ENCODE peak calls at places on chromosomes 4 and X, in six cellular contexts. M, Y, C, I, G and E are unnamed samples. For H4K20me1, the result is how much of the 10 kb centered on the place peaks cover.

GRCh38 chr4:53361451-53361850 is 4.4 kb downstream of the SCFD2 start:
- DNase-seq in M (no peak), G (peak), Y (no peak), C (peak), I (no peak), E (peak)

GRCh38 chr4:156766846-156767245 is 204.8 kb downstream of the PDGFC start:
- DNase-seq in Y (no peak), M (no peak), G (peak), C (peak), I (no peak), E (no peak)

GRCh38 chrX:21933077-21933476 is 7.4 kb upstream of the SMS start:
- DNase-seq in I (peak), G (no peak), C (no peak), Y (no peak), M (no peak), E (no peak)

GRCh38 chr4:56217383-56217890 is 169.9 kb downstream of the AASDH start:
- DNase-seq in G (no peak), C (no peak), Y (no peak), M (no peak), I (no peak), E (no peak)

GRCh38 chr4:2494992-2495391 is 26.1 kb downstream of the RNF4 start:
- DNase-seq in M (no peak), C (no peak), I (no peak), Y (peak), G (no peak), E (no peak)

GRCh38 chr4:38204317-38205060 is 244.3 kb downstream of the PTTG2 start:
- DNase-seq in C (no peak), I (no peak), G (no peak), M (no peak), Y (no peak), E (peak)

GRCh38 chr4:109910261-109910660 is 2.4 kb upstream of the EGF start:
- DNase-seq in G (no peak), M (no peak), C (no peak), Y (no peak), I (no peak), E (no peak)

GRCh38 chr4:25174674-25175073 is 14.4 kb upstream of the SEPSECS start:
- DNase-seq in C (peak), G (peak), M (peak), Y (no peak), I (peak), E (peak)

GRCh38 chr4:76637704-76638361 is 202.8 kb downstream of the SHROOM3 start:
- DNase-seq in G (peak), C (peak), I (no peak), Y (peak), M (peak), E (peak)

GRCh38 chr4:164229255-164229654 is 524.7 kb upstream of the SMIM31 start:
- DNase-seq in I (no peak), C (no peak), Y (no peak), M (no peak), G (no peak), E (no peak)

GRCh38 chrX:133523094-133523493 is 107.8 kb upstream of the GPC4 start:
- DNase-seq in Y (peak), C (no peak), M (no peak), I (no peak), G (peak), E (peak)

GRCh38 chrX:154360155-154360713 is 14.2 kb downstream of the FLNA start:
- DNase-seq in I (no peak), M (no peak), Y (no peak), C (no peak), G (no peak), E (no peak)

GRCh38 chrX:154357205-154357604 is 17.2 kb downstream of the FLNA start:
- DNase-seq in C (no peak), Y (no peak), G (no peak), M (peak), I (no peak), E (no peak)

GRCh38 chrX:154358011-154358410 is 16.4 kb downstream of the FLNA start:
- DNase-seq in M (no peak), C (no peak), Y (no peak), G (no peak), I (no peak), E (no peak)

GRCh38 chrX:154359362-154360154 is 14.9 kb downstream of the FLNA start:
- DNase-seq in M (no peak), C (no peak), G (no peak), I (no peak), Y (no peak), E (no peak)

DNA sequence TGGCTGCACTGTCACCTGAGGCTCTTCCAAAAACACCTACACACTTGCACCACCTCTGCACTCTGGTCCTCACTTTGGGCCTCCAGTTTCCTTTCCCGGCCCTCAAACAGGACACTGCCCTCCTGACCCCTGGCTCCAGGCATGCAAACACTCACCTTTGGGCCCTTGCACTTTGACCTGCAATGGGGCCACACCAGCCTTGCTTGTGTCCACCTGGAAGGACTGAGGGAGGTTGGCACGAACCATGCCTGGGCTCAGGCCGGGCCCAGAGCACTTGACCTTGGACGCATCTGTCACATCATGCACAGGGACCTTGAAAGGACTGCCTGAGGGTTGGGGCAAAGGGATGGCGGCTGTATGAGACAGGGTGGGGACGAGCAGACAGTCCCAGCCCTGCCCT is 15.6 kb downstream of the FLNA start:
- DNase-seq in G (no peak), C (no peak), Y (no peak), M (no peak), I (no peak), E (no peak)
- H4K20me1 ChIP-seq in G (under half), C (half or more), Y (half or more), M (under half), I (under half), E (under half)

DNA sequence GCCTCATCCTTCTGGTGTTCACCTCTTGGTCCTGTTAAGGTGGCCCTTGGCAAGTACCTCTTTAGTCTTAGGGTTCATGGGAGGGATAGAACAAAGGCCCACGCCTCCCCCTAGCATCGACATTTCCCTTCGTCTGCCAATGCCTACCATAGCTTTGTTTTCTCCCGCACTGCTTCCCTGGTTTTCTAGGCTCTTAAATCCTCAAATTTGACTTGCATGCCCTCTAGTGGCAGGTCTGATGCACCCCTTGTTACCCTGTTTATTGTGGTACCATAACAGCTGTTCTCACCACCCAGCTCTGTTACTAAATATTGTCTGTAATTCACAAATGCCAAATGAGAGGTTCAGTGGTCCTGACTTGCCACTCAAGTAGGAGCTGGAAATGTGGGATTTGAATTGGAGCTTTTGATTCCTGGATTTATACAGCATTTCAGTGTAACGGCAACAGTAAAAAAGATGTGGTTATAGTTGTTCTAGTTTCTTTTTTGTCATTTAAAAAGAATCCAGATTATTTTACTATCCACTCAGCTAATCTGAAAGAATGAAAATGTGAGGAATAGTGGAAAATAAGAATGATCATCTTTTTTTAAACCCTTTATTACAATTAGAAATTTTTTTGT is 100.1 kb downstream of the REPS2 start:
- DNase-seq in I (peak), Y (peak), C (peak), M (peak), G (peak), E (peak)
- H3K4me3 ChIP-seq in I (no peak), Y (no peak), C (no peak), M (no peak), G (no peak), E (no peak)

GRCh38 chr4:40212674-40213504 is 16.1 kb downstream of the RHOH start:
- DNase-seq in G (peak), I (no peak), C (peak), Y (no peak), M (no peak), E (no peak)
- H4K20me1 ChIP-seq in G (under half), I (under half), C (under half), Y (under half), M (under half), E (under half)

GRCh38 chr4:151658959-151659593 is 101.7 kb downstream of the GATB start:
- DNase-seq in I (no peak), C (peak), G (peak), M (no peak), Y (no peak), E (no peak)
- H3K4me3 ChIP-seq in I (no peak), C (no peak), G (no peak), M (no peak), Y (no peak), E (no peak)

GRCh38 chr4:18014269-18014668 is 7.3 kb downstream of the LCORL start:
- DNase-seq in G (no peak), I (no peak), M (no peak), Y (no peak), C (no peak), E (no peak)
- H4K20me1 ChIP-seq in G (under half), I (under half), M (under half), Y (under half), C (under half), E (under half)

GRCh38 chrX:33721927-33722326 is 410.2 kb downstream of the FAM47A start:
- DNase-seq in Y (no peak), C (no peak), I (no peak), M (no peak), G (no peak), E (no peak)

GRCh38 chrX:33726281-33727160 is 405.6 kb downstream of the FAM47A start:
- DNase-seq in Y (no peak), M (peak), C (no peak), I (no peak), G (no peak), E (no peak)

GRCh38 chrX:33725556-33726232 is 406.4 kb downstream of the FAM47A start:
- DNase-seq in I (no peak), M (peak), G (no peak), C (no peak), Y (no peak), E (peak)
- H3K4me3 ChIP-seq in I (no peak), M (peak), G (no peak), C (no peak), Y (no peak), E (peak)

GRCh38 chr4:153576443-153576774 is 107.7 kb upstream of the TLR2 start:
- DNase-seq in G (no peak), C (no peak), Y (no peak), M (no peak), I (no peak), E (no peak)
- H4K20me1 ChIP-seq in G (under half), C (under half), Y (under half), M (under half), I (under half), E (under half)

GRCh38 chr4:123342498-123342897 is 54.1 kb upstream of the SPRY1 start:
- DNase-seq in G (no peak), Y (no peak), I (no peak), C (no peak), M (no peak), E (no peak)
- H3K4me3 ChIP-seq in G (no peak), Y (no peak), I (no peak), C (no peak), M (no peak), E (no peak)